ENCODE peak calls at places on chromosome 4, in four cellular contexts. D, Z, O and X are unnamed samples.
A peak's percentile ranks its signal among the peaks of the same experiment; 100 is the strongest.

GRCh38 chr4:69735119-69735518 is 25.3 kb downstream of the SULT1B1 start:
- DNase-seq in D (no peak), Z (no peak), O (no peak), X (no peak)

GRCh38 chr4:122798101-122798500 is 28.5 kb upstream of the FGF2 start:
- DNase-seq in D (no peak), Z (peak; percentile 90), O (peak; percentile 11), X (peak; percentile 71)

GRCh38 chr4:61740950-61741638 is 541.0 kb downstream of the ADGRL3 start:
- DNase-seq in D (no peak), Z (no peak), O (no peak), X (peak; percentile 17)

GRCh38 chr4:81786770-81787169 is 315.1 kb upstream of the RASGEF1B start:
- DNase-seq in D (no peak), Z (no peak), O (no peak), X (no peak)

GRCh38 chr4:139720806-139721205 is 55.2 kb downstream of the MGST2 start:
- DNase-seq in D (no peak), Z (no peak), O (no peak), X (no peak)

GRCh38 chr4:122577808-122578781 is 42.8 kb downstream of the IL21 start:
- DNase-seq in D (peak; percentile 60), Z (peak; percentile 56), O (peak; percentile 23), X (peak; percentile 71)

GRCh38 chr4:74886490-74886889 is 46.4 kb upstream of the PARM1 start:
- DNase-seq in D (no peak), Z (no peak), O (no peak), X (peak; percentile 12)

GRCh38 chr4:162984621-162985020 is 182.1 kb downstream of the NAF1 start:
- DNase-seq in D (no peak), Z (no peak), O (no peak), X (no peak)

GRCh38 chr4:127849505-127850234 is 31.0 kb upstream of the PLK4 start:
- DNase-seq in D (no peak), Z (no peak), O (no peak), X (no peak)

GRCh38 chr4:38324861-38325451 is 339.0 kb upstream of the KLF3 start:
- DNase-seq in D (no peak), Z (no peak), O (no peak), X (no peak)

GRCh38 chr4:168304744-168305459 is 13.7 kb downstream of the DDX60 start:
- DNase-seq in D (no peak), Z (no peak), O (no peak), X (no peak)

GRCh38 chr4:126778348-126778747 is 854.4 kb upstream of the INTU start:
- DNase-seq in D (no peak), Z (no peak), O (no peak), X (no peak)

GRCh38 chr4:73864973-73865372 is 4.2 kb upstream of the CXCL1 start:
- DNase-seq in D (no peak), Z (no peak), O (no peak), X (no peak)

GRCh38 chr4:68673143-68673542 is 2.7 kb upstream of the UGT2B15 start:
- DNase-seq in D (no peak), Z (no peak), O (no peak), X (no peak)

GRCh38 chr4:84529169-84529751 is 30.2 kb upstream of the NKX6-1 start:
- DNase-seq in D (no peak), Z (peak; percentile 42), O (no peak), X (peak; percentile 56)

GRCh38 chr4:53576676-53577372 is 14.5 kb downstream of the LNX1 start:
- DNase-seq in D (no peak), Z (no peak), O (no peak), X (peak; percentile 34)

GRCh38 chr4:153684182-153685073 is at the start of gene TLR2:
- DNase-seq in D (peak; percentile 47), Z (peak; percentile 39), O (peak; percentile 41), X (peak; percentile 87)

GRCh38 chr4:96407651-96408342 is 567.9 kb downstream of the PDHA2 start:
- DNase-seq in D (no peak), Z (no peak), O (no peak), X (no peak)

GRCh38 chr4:123649644-123650356 is 253.2 kb downstream of the SPRY1 start:
- DNase-seq in D (no peak), Z (peak; percentile 24), O (no peak), X (peak; percentile 78)

GRCh38 chr4:41256131-41256739 is 493 bp upstream of the UCHL1 start:
- DNase-seq in D (peak; percentile 5), Z (no peak), O (peak; percentile 31), X (no peak)

GRCh38 chr4:30769093-30769492 is 48.9 kb downstream of the PCDH7 start:
- DNase-seq in D (peak; percentile 3), Z (no peak), O (no peak), X (no peak)

GRCh38 chr4:185096032-185096653 is 46.9 kb upstream of the SLC25A4 start:
- DNase-seq in D (peak; percentile 41), Z (peak; percentile 30), O (no peak), X (peak; percentile 63)

GRCh38 chr4:119304431-119304830 is 17.5 kb downstream of the FABP2 start:
- DNase-seq in D (no peak), Z (no peak), O (no peak), X (no peak)

GRCh38 chr4:68079918-68080317 is 49.8 kb downstream of the TMPRSS11F start:
- DNase-seq in D (no peak), Z (no peak), O (no peak), X (no peak)

GRCh38 chr4:108393870-108394269 is 225.1 kb upstream of the LEF1 start:
- DNase-seq in D (no peak), Z (no peak), O (peak; percentile 51), X (no peak)

GRCh38 chr4:152815078-152815477 is 35.3 kb downstream of the ARFIP1 start:
- DNase-seq in D (no peak), Z (no peak), O (no peak), X (no peak)

GRCh38 chr4:80465238-80465637 is 129.7 kb downstream of the CFAP299 start:
- DNase-seq in D (no peak), Z (no peak), O (peak; percentile 29), X (no peak)

GRCh38 chr4:53558061-53558801 is 33.1 kb downstream of the LNX1 start:
- DNase-seq in D (no peak), Z (no peak), O (no peak), X (no peak)

GRCh38 chr4:33111106-33111505 is 2390.9 kb downstream of the PCDH7 start:
- DNase-seq in D (no peak), Z (no peak), O (no peak), X (no peak)

GRCh38 chr4:84578540-84579409 is 4.2 kb upstream of the CDS1 start:
- DNase-seq in D (peak; percentile 26), Z (peak; percentile 62), O (no peak), X (peak; percentile 62)

GRCh38 chr4:40446785-40447184 is 111.7 kb downstream of the CHRNA9 start:
- DNase-seq in D (no peak), Z (no peak), O (no peak), X (peak; percentile 44)

GRCh38 chr4:39043697-39044363 is 11.6 kb upstream of the TMEM156 start:
- DNase-seq in D (peak; percentile 14), Z (no peak), O (no peak), X (peak; percentile 14)

GRCh38 chr4:183397741-183398297 is 46.6 kb upstream of the CDKN2AIP start:
- DNase-seq in D (no peak), Z (no peak), O (no peak), X (no peak)

GRCh38 chr4:8345053-8345945 is 75.7 kb downstream of the HTRA3 start:
- DNase-seq in D (no peak), Z (no peak), O (no peak), X (no peak)